ENCODE peak calls at places on chromosomes 6 and 20, in six cellular contexts. K, S, R, X, M and T are unnamed samples.

GRCh38 chr6:32402812-32403211 is 4.2 kb downstream of the BTNL2 start:
- DNase-seq in K (no peak), S (no peak), R (no peak), X (no peak), M (no peak), T (no peak)

GRCh38 chr20:17841751-17842191 is 126.8 kb downstream of the SNX5 start:
- DNase-seq in K (no peak), S (no peak), R (no peak), X (no peak), M (no peak), T (no peak)

GRCh38 chr6:44527961-44528644 is 140.6 kb downstream of the CDC5L start:
- DNase-seq in K (no peak), S (no peak), R (no peak), X (no peak), M (no peak), T (no peak)

GRCh38 chr6:114707081-114707480 is 364.3 kb upstream of the HS3ST5 start:
- DNase-seq in K (no peak), S (no peak), R (no peak), X (no peak), M (no peak), T (no peak)

GRCh38 chr6:17389274-17389847 is 4.0 kb upstream of the CAP2 start:
- DNase-seq in K (no peak), S (no peak), R (no peak), X (no peak), M (peak), T (no peak)

GRCh38 chr6:56749632-56750151 is 107.0 kb upstream of the DST start:
- DNase-seq in K (no peak), S (no peak), R (no peak), X (no peak), M (peak), T (no peak)

GRCh38 chr20:51826372-51826771 is 24.1 kb upstream of the SALL4 start:
- DNase-seq in K (no peak), S (no peak), R (no peak), X (no peak), M (no peak), T (no peak)

GRCh38 chr6:109496036-109496761 is 13.2 kb upstream of the ZBTB24 start:
- DNase-seq in K (no peak), S (no peak), R (no peak), X (no peak), M (no peak), T (no peak)

GRCh38 chr20:52500150-52500549 is 308.6 kb upstream of the ZFP64 start:
- DNase-seq in K (no peak), S (no peak), R (no peak), X (peak), M (no peak), T (no peak)

GRCh38 chr20:4041748-4042411 is 26.5 kb upstream of the RNF24 start:
- DNase-seq in K (no peak), S (peak), R (no peak), X (no peak), M (no peak), T (no peak)

GRCh38 chr20:48617481-48617880 is 210.3 kb downstream of the PREX1 start:
- DNase-seq in K (no peak), S (no peak), R (no peak), X (no peak), M (no peak), T (no peak)

GRCh38 chr6:13558718-13559117 is 15.7 kb upstream of the SIRT5 start:
- DNase-seq in K (no peak), S (no peak), R (no peak), X (no peak), M (no peak), T (no peak)

GRCh38 chr6:50864601-50865000 is 45.9 kb downstream of the TFAP2B start:
- DNase-seq in K (no peak), S (no peak), R (no peak), X (no peak), M (no peak), T (no peak)

GRCh38 chr6:5086294-5086890 is 1.3 kb downstream of the PPP1R3G start:
- DNase-seq in K (no peak), S (no peak), R (no peak), X (no peak), M (no peak), T (peak)

GRCh38 chr6:105373481-105373880 is 29.4 kb downstream of the PREP start:
- DNase-seq in K (no peak), S (no peak), R (no peak), X (no peak), M (no peak), T (no peak)

GRCh38 chr6:42996513-42996912 is 12.1 kb downstream of the PPP2R5D start:
- DNase-seq in K (no peak), S (no peak), R (no peak), X (no peak), M (no peak), T (no peak)

GRCh38 chr20:63066506-63067265 is 59.9 kb upstream of the BHLHE23 start:
- DNase-seq in K (no peak), S (no peak), R (no peak), X (no peak), M (no peak), T (no peak)

GRCh38 chr6:30882764-30883475 is 1.4 kb upstream of the DDR1 start:
- DNase-seq in K (no peak), S (no peak), R (peak), X (no peak), M (no peak), T (no peak)

GRCh38 chr6:27553123-27553904 is 80.4 kb upstream of the ZNF184 start:
- DNase-seq in K (no peak), S (peak), R (no peak), X (peak), M (no peak), T (peak)

GRCh38 chr6:110522427-110522826 is 46.0 kb upstream of the SLC22A16 start:
- DNase-seq in K (no peak), S (no peak), R (no peak), X (no peak), M (no peak), T (no peak)

GRCh38 chr6:40816601-40817000 is 222.4 kb downstream of the UNC5CL start:
- DNase-seq in K (no peak), S (no peak), R (no peak), X (no peak), M (no peak), T (no peak)

GRCh38 chr6:53322188-53323029 is 26.3 kb downstream of the ELOVL5 start:
- DNase-seq in K (no peak), S (no peak), R (no peak), X (no peak), M (no peak), T (no peak)

GRCh38 chr6:159759645-159760044 is 2.2 kb upstream of the ACAT2 start:
- DNase-seq in K (no peak), S (no peak), R (no peak), X (no peak), M (no peak), T (no peak)

GRCh38 chr6:87393026-87393622 is 14.6 kb upstream of the CFAP206 start:
- DNase-seq in K (peak), S (no peak), R (no peak), X (peak), M (peak), T (peak)

GRCh38 chr20:50285376-50286173 is 94.9 kb downstream of the CEBPB start:
- DNase-seq in K (no peak), S (no peak), R (no peak), X (no peak), M (peak), T (no peak)

GRCh38 chr6:106145741-106146227 is 59.6 kb downstream of the PRDM1 start:
- DNase-seq in K (no peak), S (no peak), R (no peak), X (no peak), M (no peak), T (no peak)

GRCh38 chr6:3249821-3250220 is 8.9 kb upstream of the PSMG4 start:
- DNase-seq in K (no peak), S (no peak), R (no peak), X (no peak), M (no peak), T (no peak)

GRCh38 chr6:156379392-156379910 is 397.7 kb upstream of the ARID1B start:
- DNase-seq in K (no peak), S (no peak), R (no peak), X (no peak), M (no peak), T (no peak)

GRCh38 chr20:2955257-2955950 is 82.1 kb downstream of the PTPRA start:
- DNase-seq in K (no peak), S (no peak), R (no peak), X (no peak), M (no peak), T (no peak)

GRCh38 chr6:170051229-170052172 is 239.4 kb downstream of the DLL1 start:
- DNase-seq in K (no peak), S (no peak), R (no peak), X (no peak), M (no peak), T (no peak)

GRCh38 chr6:144320746-144321145 is 35.6 kb downstream of the UTRN start:
- DNase-seq in K (no peak), S (no peak), R (no peak), X (no peak), M (no peak), T (no peak)

GRCh38 chr6:117483004-117483644 is 650 bp downstream of the DCBLD1 start:
- DNase-seq in K (peak), S (no peak), R (peak), X (peak), M (peak), T (peak)